ENCODE peak calls at places on chromosomes 3 and 15, in seven cellular contexts. One of them, this sample, is unnamed.

GRCh38 chr3:197580253-197580691 is 24.5 kb upstream of the BDH1 start:
- DNase-seq in psoas muscle: no peak
- DNase-seq in caudate nucleus: no peak
- DNase-seq in CD4-positive, alpha-beta memory T cell: no peak
- DNase-seq in mucosa of gallbladder: no peak
- DNase-seq in NCI-H446: no peak
- DNase-seq in GM23338: peak
- DNase-seq in this sample: no peak

GRCh38 chr3:133384331-133385027 is 15.4 kb upstream of the BFSP2 start:
- DNase-seq in psoas muscle: peak
- DNase-seq in caudate nucleus: peak
- DNase-seq in CD4-positive, alpha-beta memory T cell: no peak
- DNase-seq in mucosa of gallbladder: peak
- DNase-seq in NCI-H446: peak
- DNase-seq in GM23338: peak
- DNase-seq in this sample: peak

GRCh38 chr15:78194568-78194925 is 39.8 kb downstream of the ACSBG1 start:
- DNase-seq in psoas muscle: no peak
- DNase-seq in caudate nucleus: no peak
- DNase-seq in CD4-positive, alpha-beta memory T cell: no peak
- DNase-seq in mucosa of gallbladder: no peak
- DNase-seq in NCI-H446: no peak
- DNase-seq in GM23338: no peak
- DNase-seq in this sample: no peak

GRCh38 chr15:83066034-83066760 is 855 bp downstream of the BTBD1 start:
- DNase-seq in psoas muscle: peak
- DNase-seq in caudate nucleus: no peak
- DNase-seq in CD4-positive, alpha-beta memory T cell: no peak
- DNase-seq in mucosa of gallbladder: no peak
- DNase-seq in NCI-H446: no peak
- DNase-seq in GM23338: no peak
- DNase-seq in this sample: no peak

GRCh38 chr3:142154186-142154585 is 4.8 kb upstream of the TFDP2 start:
- DNase-seq in psoas muscle: no peak
- DNase-seq in caudate nucleus: no peak
- DNase-seq in CD4-positive, alpha-beta memory T cell: no peak
- DNase-seq in mucosa of gallbladder: no peak
- DNase-seq in NCI-H446: no peak
- DNase-seq in GM23338: no peak
- DNase-seq in this sample: no peak

GRCh38 chr3:74489393-74489792 is 125.1 kb downstream of the CNTN3 start:
- DNase-seq in psoas muscle: no peak
- DNase-seq in caudate nucleus: no peak
- DNase-seq in CD4-positive, alpha-beta memory T cell: no peak
- DNase-seq in mucosa of gallbladder: no peak
- DNase-seq in NCI-H446: no peak
- DNase-seq in GM23338: no peak
- DNase-seq in this sample: no peak

GRCh38 chr3:43620953-43621405 is 832 bp downstream of the ANO10 start:
- DNase-seq in psoas muscle: no peak
- DNase-seq in caudate nucleus: no peak
- DNase-seq in CD4-positive, alpha-beta memory T cell: no peak
- DNase-seq in mucosa of gallbladder: peak
- DNase-seq in NCI-H446: no peak
- DNase-seq in GM23338: no peak
- DNase-seq in this sample: no peak

GRCh38 chr3:141680620-141681389 is 57.3 kb upstream of the RNF7 start:
- DNase-seq in psoas muscle: no peak
- DNase-seq in caudate nucleus: no peak
- DNase-seq in CD4-positive, alpha-beta memory T cell: no peak
- DNase-seq in mucosa of gallbladder: no peak
- DNase-seq in NCI-H446: no peak
- DNase-seq in GM23338: peak
- DNase-seq in this sample: no peak

GRCh38 chr15:98727115-98728040 is 79.0 kb downstream of the IGF1R start:
- DNase-seq in psoas muscle: peak
- DNase-seq in caudate nucleus: no peak
- DNase-seq in CD4-positive, alpha-beta memory T cell: no peak
- DNase-seq in mucosa of gallbladder: peak
- DNase-seq in NCI-H446: no peak
- DNase-seq in GM23338: peak
- DNase-seq in this sample: peak

GRCh38 chr3:27554706-27555105 is 70.5 kb upstream of the SLC4A7 start:
- DNase-seq in psoas muscle: no peak
- DNase-seq in caudate nucleus: no peak
- DNase-seq in CD4-positive, alpha-beta memory T cell: no peak
- DNase-seq in mucosa of gallbladder: no peak
- DNase-seq in NCI-H446: no peak
- DNase-seq in GM23338: no peak
- DNase-seq in this sample: no peak

GRCh38 chr3:13711911-13712650 is 163.2 kb downstream of the FBLN2 start:
- DNase-seq in psoas muscle: no peak
- DNase-seq in caudate nucleus: no peak
- DNase-seq in CD4-positive, alpha-beta memory T cell: no peak
- DNase-seq in mucosa of gallbladder: peak
- DNase-seq in NCI-H446: no peak
- DNase-seq in GM23338: no peak
- DNase-seq in this sample: peak